ENCODE peak calls at places on chromosome 20, in nine cellular contexts. One of them, this sample, is unnamed.

GRCh38 chr20:33687370-33687915 is 1.3 kb upstream of the E2F1 start:
- DNase-seq in pancreas: no peak
- DNase-seq in aorta: no peak
- DNase-seq in heart left ventricle: no peak
- DNase-seq in AG09309: no peak
- DNase-seq in fibroblast of mammary gland: peak
- DNase-seq in prostate gland: no peak
- DNase-seq in thoracic aorta: no peak
- DNase-seq in choroid plexus epithelial cell: peak
- DNase-seq in this sample: peak

GRCh38 chr20:14715400-14715799 is 378.0 kb upstream of the FLRT3 start:
- DNase-seq in pancreas: no peak
- DNase-seq in aorta: no peak
- DNase-seq in heart left ventricle: no peak
- DNase-seq in AG09309: no peak
- DNase-seq in fibroblast of mammary gland: no peak
- DNase-seq in prostate gland: no peak
- DNase-seq in thoracic aorta: no peak
- DNase-seq in choroid plexus epithelial cell: no peak
- DNase-seq in this sample: no peak

GRCh38 chr20:24318569-24319352 is 150.7 kb upstream of the SYNDIG1 start:
- DNase-seq in pancreas: no peak
- DNase-seq in aorta: no peak
- DNase-seq in heart left ventricle: no peak
- DNase-seq in AG09309: no peak
- DNase-seq in fibroblast of mammary gland: no peak
- DNase-seq in prostate gland: no peak
- DNase-seq in thoracic aorta: no peak
- DNase-seq in choroid plexus epithelial cell: no peak
- DNase-seq in this sample: no peak

GRCh38 chr20:52536841-52537400 is 345.3 kb upstream of the ZFP64 start:
- DNase-seq in pancreas: no peak
- DNase-seq in aorta: no peak
- DNase-seq in heart left ventricle: no peak
- DNase-seq in AG09309: no peak
- DNase-seq in fibroblast of mammary gland: no peak
- DNase-seq in prostate gland: no peak
- DNase-seq in thoracic aorta: no peak
- DNase-seq in choroid plexus epithelial cell: no peak
- DNase-seq in this sample: no peak

GRCh38 chr20:47459344-47460073 is 42.2 kb upstream of the NCOA3 start:
- DNase-seq in pancreas: no peak
- DNase-seq in aorta: no peak
- DNase-seq in heart left ventricle: no peak
- DNase-seq in AG09309: no peak
- DNase-seq in fibroblast of mammary gland: no peak
- DNase-seq in prostate gland: no peak
- DNase-seq in thoracic aorta: no peak
- DNase-seq in choroid plexus epithelial cell: no peak
- DNase-seq in this sample: no peak

GRCh38 chr20:54469952-54470351 is 5.4 kb upstream of the DOK5 start:
- DNase-seq in pancreas: no peak
- DNase-seq in aorta: no peak
- DNase-seq in heart left ventricle: no peak
- DNase-seq in AG09309: no peak
- DNase-seq in fibroblast of mammary gland: no peak
- DNase-seq in prostate gland: no peak
- DNase-seq in thoracic aorta: no peak
- DNase-seq in choroid plexus epithelial cell: no peak
- DNase-seq in this sample: no peak

GRCh38 chr20:46694484-46694883 is 5.2 kb upstream of the TP53RK start:
- DNase-seq in pancreas: no peak
- DNase-seq in aorta: no peak
- DNase-seq in heart left ventricle: no peak
- DNase-seq in AG09309: no peak
- DNase-seq in fibroblast of mammary gland: peak
- DNase-seq in prostate gland: no peak
- DNase-seq in thoracic aorta: no peak
- DNase-seq in choroid plexus epithelial cell: peak
- DNase-seq in this sample: peak

GRCh38 chr20:23419995-23420901 is 1.0 kb downstream of the NAPB start:
- DNase-seq in pancreas: peak
- DNase-seq in aorta: peak
- DNase-seq in heart left ventricle: peak
- DNase-seq in AG09309: peak
- DNase-seq in fibroblast of mammary gland: peak
- DNase-seq in prostate gland: peak
- DNase-seq in thoracic aorta: no peak
- DNase-seq in choroid plexus epithelial cell: peak
- DNase-seq in this sample: peak

GRCh38 chr20:38969708-38970107 is 7.6 kb downstream of the DHX35 start:
- DNase-seq in pancreas: no peak
- DNase-seq in aorta: no peak
- DNase-seq in heart left ventricle: no peak
- DNase-seq in AG09309: no peak
- DNase-seq in fibroblast of mammary gland: no peak
- DNase-seq in prostate gland: no peak
- DNase-seq in thoracic aorta: no peak
- DNase-seq in choroid plexus epithelial cell: no peak
- DNase-seq in this sample: no peak

GRCh38 chr20:38973107-38973506 is 11.0 kb downstream of the DHX35 start:
- DNase-seq in pancreas: no peak
- DNase-seq in aorta: no peak
- DNase-seq in heart left ventricle: no peak
- DNase-seq in AG09309: no peak
- DNase-seq in fibroblast of mammary gland: no peak
- DNase-seq in prostate gland: no peak
- DNase-seq in thoracic aorta: no peak
- DNase-seq in choroid plexus epithelial cell: no peak
- DNase-seq in this sample: no peak

GRCh38 chr20:38975539-38976120 is 13.5 kb downstream of the DHX35 start:
- DNase-seq in pancreas: no peak
- DNase-seq in aorta: no peak
- DNase-seq in heart left ventricle: no peak
- DNase-seq in AG09309: no peak
- DNase-seq in fibroblast of mammary gland: no peak
- DNase-seq in prostate gland: no peak
- DNase-seq in thoracic aorta: no peak
- DNase-seq in choroid plexus epithelial cell: no peak
- DNase-seq in this sample: no peak

GRCh38 chr20:38970302-38970701 is 8.2 kb downstream of the DHX35 start:
- DNase-seq in pancreas: no peak
- DNase-seq in aorta: no peak
- DNase-seq in heart left ventricle: no peak
- DNase-seq in AG09309: peak
- DNase-seq in fibroblast of mammary gland: peak
- DNase-seq in prostate gland: no peak
- DNase-seq in thoracic aorta: no peak
- DNase-seq in choroid plexus epithelial cell: peak
- DNase-seq in this sample: peak

GRCh38 chr20:38973546-38974120 is 11.5 kb downstream of the DHX35 start:
- DNase-seq in pancreas: peak
- DNase-seq in aorta: no peak
- DNase-seq in heart left ventricle: no peak
- DNase-seq in AG09309: no peak
- DNase-seq in fibroblast of mammary gland: peak
- DNase-seq in prostate gland: peak
- DNase-seq in thoracic aorta: no peak
- DNase-seq in choroid plexus epithelial cell: peak
- DNase-seq in this sample: no peak
- H3K4me3 ChIP-seq in pancreas: no peak
- H3K4me3 ChIP-seq in aorta: no peak
- H3K4me3 ChIP-seq in heart left ventricle: no peak
- H3K4me3 ChIP-seq in AG09309: no peak
- H3K4me3 ChIP-seq in fibroblast of mammary gland: no peak
- H3K4me3 ChIP-seq in prostate gland: no peak
- H3K4me3 ChIP-seq in thoracic aorta: no peak
- H3K4me3 ChIP-seq in choroid plexus epithelial cell: no peak
- H3K4me3 ChIP-seq in this sample: no peak

GRCh38 chr20:64057628-64058498 is 5.1 kb upstream of the TCEA2 start:
- DNase-seq in pancreas: peak
- DNase-seq in aorta: peak
- DNase-seq in heart left ventricle: peak
- DNase-seq in AG09309: no peak
- DNase-seq in fibroblast of mammary gland: peak
- DNase-seq in prostate gland: peak
- DNase-seq in thoracic aorta: no peak
- DNase-seq in choroid plexus epithelial cell: peak
- DNase-seq in this sample: peak
- H3K4me3 ChIP-seq in pancreas: no peak
- H3K4me3 ChIP-seq in aorta: no peak
- H3K4me3 ChIP-seq in heart left ventricle: peak
- H3K4me3 ChIP-seq in AG09309: no peak
- H3K4me3 ChIP-seq in fibroblast of mammary gland: no peak
- H3K4me3 ChIP-seq in prostate gland: no peak
- H3K4me3 ChIP-seq in thoracic aorta: peak
- H3K4me3 ChIP-seq in choroid plexus epithelial cell: no peak
- H3K4me3 ChIP-seq in this sample: no peak

GRCh38 chr20:30921286-30922071 is 336.0 kb upstream of the DEFB115 start:
- DNase-seq in pancreas: no peak
- DNase-seq in aorta: no peak
- DNase-seq in heart left ventricle: peak
- DNase-seq in AG09309: no peak
- DNase-seq in fibroblast of mammary gland: no peak
- DNase-seq in prostate gland: no peak
- DNase-seq in thoracic aorta: no peak
- DNase-seq in choroid plexus epithelial cell: no peak
- DNase-seq in this sample: no peak
- H3K4me3 ChIP-seq in pancreas: no peak
- H3K4me3 ChIP-seq in aorta: no peak
- H3K4me3 ChIP-seq in heart left ventricle: no peak
- H3K4me3 ChIP-seq in AG09309: no peak
- H3K4me3 ChIP-seq in fibroblast of mammary gland: no peak
- H3K4me3 ChIP-seq in prostate gland: no peak
- H3K4me3 ChIP-seq in thoracic aorta: no peak
- H3K4me3 ChIP-seq in choroid plexus epithelial cell: no peak
- H3K4me3 ChIP-seq in this sample: no peak

DNA sequence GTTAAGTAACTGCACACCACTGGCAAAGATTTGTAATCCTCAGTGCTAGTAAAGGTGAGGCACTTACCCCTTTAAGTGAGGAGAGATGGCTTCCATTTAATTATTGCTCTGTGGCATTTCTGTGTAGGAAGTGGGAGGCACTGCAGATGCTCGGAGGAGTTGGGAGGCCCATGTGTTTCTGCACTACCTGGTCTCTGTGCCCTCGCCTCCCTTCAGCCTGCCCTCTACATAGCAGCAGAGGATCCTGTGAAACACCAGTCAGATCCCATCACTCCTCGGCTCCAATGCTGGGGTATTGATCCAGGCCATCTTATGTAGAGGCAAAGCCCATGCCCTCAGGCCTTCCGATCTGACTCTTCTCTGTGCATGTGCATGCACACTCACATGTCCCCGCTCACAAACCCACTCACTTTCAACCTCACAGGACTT is 67.0 kb downstream of the SLX4IP start:
- DNase-seq in pancreas: no peak
- DNase-seq in aorta: no peak
- DNase-seq in heart left ventricle: no peak
- DNase-seq in AG09309: no peak
- DNase-seq in fibroblast of mammary gland: no peak
- DNase-seq in prostate gland: no peak
- DNase-seq in thoracic aorta: no peak
- DNase-seq in choroid plexus epithelial cell: no peak
- DNase-seq in this sample: no peak
- H3K4me3 ChIP-seq in pancreas: no peak
- H3K4me3 ChIP-seq in aorta: no peak
- H3K4me3 ChIP-seq in heart left ventricle: peak
- H3K4me3 ChIP-seq in AG09309: no peak
- H3K4me3 ChIP-seq in fibroblast of mammary gland: no peak
- H3K4me3 ChIP-seq in prostate gland: no peak
- H3K4me3 ChIP-seq in thoracic aorta: no peak
- H3K4me3 ChIP-seq in choroid plexus epithelial cell: no peak
- H3K4me3 ChIP-seq in this sample: no peak

DNA sequence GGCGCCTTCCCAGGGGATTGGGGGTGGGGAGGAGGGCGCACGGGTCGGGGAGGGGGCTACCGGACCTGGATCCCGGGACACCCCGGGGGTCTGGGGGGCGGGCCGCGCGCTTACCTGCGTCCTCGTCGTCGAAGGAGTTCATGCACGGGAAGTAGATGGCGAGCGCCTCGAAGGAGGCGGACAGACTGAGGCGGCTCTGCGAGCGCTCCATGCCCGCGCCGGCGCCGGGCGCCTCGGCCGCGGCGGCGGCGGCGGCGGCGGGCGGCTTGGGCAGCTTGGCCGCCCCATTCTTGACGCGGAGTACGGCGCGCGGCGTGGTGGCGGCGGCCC is 320 bp downstream of the RIMS4 start:
- DNase-seq in pancreas: no peak
- DNase-seq in aorta: peak
- DNase-seq in heart left ventricle: no peak
- DNase-seq in AG09309: no peak
- DNase-seq in fibroblast of mammary gland: no peak
- DNase-seq in prostate gland: no peak
- DNase-seq in thoracic aorta: no peak
- DNase-seq in choroid plexus epithelial cell: no peak
- DNase-seq in this sample: no peak
- H3K4me3 ChIP-seq in pancreas: no peak
- H3K4me3 ChIP-seq in aorta: peak
- H3K4me3 ChIP-seq in heart left ventricle: peak
- H3K4me3 ChIP-seq in AG09309: no peak
- H3K4me3 ChIP-seq in fibroblast of mammary gland: no peak
- H3K4me3 ChIP-seq in prostate gland: peak
- H3K4me3 ChIP-seq in thoracic aorta: peak
- H3K4me3 ChIP-seq in choroid plexus epithelial cell: no peak
- H3K4me3 ChIP-seq in this sample: no peak

This sample was measured in fibroblast of the aortic adventitia.